ENCODE peak calls at places on chromosomes 13 and 19, in seven cellular contexts. H is left lung; T is left ventricle myocardium inferior; I is cardiac muscle cell; U is prostate gland; Y is CD4-positive, CD25-positive, alpha-beta regulatory T cell; S is HCT116. J is an unnamed sample. For H3K36me3, the result is how much of the 10 kb centered on the place peaks cover.

GRCh38 chr19:919157-920050 is 2.3 kb downstream of the KISS1R start:
- DNase-seq in I (no peak), T (no peak), S (no peak), H (no peak), U (no peak), Y (peak), J (no peak)

GRCh38 chr19:49916839-49917733 is 11.9 kb upstream of the ATF5 start:
- DNase-seq in I (no peak), H (no peak), T (no peak), Y (no peak), S (no peak), U (peak), J (no peak)

GRCh38 chr19:39408392-39409206 is 2.0 kb downstream of the ZFP36 start:
- DNase-seq in U (peak), H (no peak), T (no peak), Y (peak), I (peak), S (peak), J (no peak)

GRCh38 chr19:10812196-10812595 is 23.8 kb downstream of the TMED1 start:
- DNase-seq in S (no peak), U (no peak), I (no peak), H (no peak), T (no peak), Y (no peak), J (no peak)

GRCh38 chr19:1016647-1017114 is 4.2 kb downstream of the TMEM259 start:
- DNase-seq in U (no peak), I (no peak), T (peak), H (no peak), Y (no peak), S (no peak), J (no peak)

GRCh38 chr19:19274716-19275115 is 1.6 kb upstream of the TM6SF2 start:
- DNase-seq in S (no peak), U (no peak), Y (no peak), H (no peak), T (no peak), I (no peak), J (no peak)

GRCh38 chr13:99859178-99860177 is 112.1 kb downstream of the ZIC5 start:
- DNase-seq in T (no peak), U (no peak), H (no peak), Y (peak), S (no peak), I (no peak), J (no peak)

GRCh38 chr19:42286349-42287016 is 15.4 kb upstream of the PRR19 start:
- DNase-seq in H (no peak), S (no peak), T (peak), U (no peak), I (peak), Y (no peak), J (no peak)

GRCh38 chr13:29847501-29847983 is 2.9 kb downstream of the UBL3 start:
- DNase-seq in I (peak), U (peak), T (no peak), S (no peak), H (no peak), Y (peak), J (no peak)

GRCh38 chr19:13022859-13023636 is 27.8 kb downstream of the NFIX start:
- DNase-seq in H (peak), I (peak), T (peak), U (peak), S (no peak), Y (no peak), J (peak)

GRCh38 chr13:80465321-80465720 is 124.4 kb upstream of the SPRY2 start:
- DNase-seq in S (no peak), Y (no peak), T (no peak), H (no peak), U (no peak), I (no peak), J (no peak)

GRCh38 chr13:41675306-41675705 is 218.0 kb downstream of the RGCC start:
- DNase-seq in H (no peak), U (no peak), I (peak), T (no peak), Y (no peak), S (no peak), J (no peak)

GRCh38 chr19:15038304-15038703 is 11.0 kb upstream of the CASP14 start:
- DNase-seq in I (no peak), Y (no peak), T (no peak), H (no peak), S (no peak), U (peak), J (no peak)

GRCh38 chr19:23261496-23262020 is 11.4 kb upstream of the ZNF724 start:
- DNase-seq in U (no peak), S (no peak), T (no peak), Y (no peak), I (no peak), H (no peak), J (no peak)

GRCh38 chr13:32473650-32474049 is 45.7 kb upstream of the N4BP2L1 start:
- DNase-seq in T (no peak), U (no peak), H (no peak), Y (no peak), I (no peak), S (no peak), J (no peak)

GRCh38 chr19:17777840-17778620 is 16.9 kb upstream of the B3GNT3 start:
- DNase-seq in H (peak), U (no peak), S (peak), T (peak), I (peak), Y (peak), J (no peak)

GRCh38 chr13:113874177-113874576 is 10.3 kb upstream of the GAS6 start:
- DNase-seq in U (no peak), H (no peak), I (no peak), S (no peak), T (no peak), Y (no peak), J (no peak)

GRCh38 chr13:30829145-30829544 is 76.9 kb upstream of the MEDAG start:
- DNase-seq in T (no peak), S (peak), U (no peak), H (no peak), Y (no peak), I (peak), J (no peak)

GRCh38 chr13:51057931-51058330 is 53.1 kb downstream of the C13orf42 start:
- DNase-seq in T (no peak), H (no peak), U (no peak), I (no peak), S (no peak), Y (no peak), J (no peak)

GRCh38 chr13:45362939-45363338 is 22.0 kb upstream of the TPT1 start:
- DNase-seq in Y (peak), I (no peak), S (no peak), T (no peak), U (no peak), H (no peak), J (no peak)

GRCh38 chr13:37306778-37307544 is 201.5 kb upstream of the CSNK1A1L start:
- DNase-seq in I (peak), T (no peak), H (no peak), U (no peak), Y (no peak), S (no peak), J (peak)

GRCh38 chr13:99601535-99601934 is 100.3 kb downstream of the TM9SF2 start:
- DNase-seq in Y (peak), S (no peak), T (no peak), U (no peak), H (no peak), I (no peak), J (no peak)

GRCh38 chr19:29372461-29372860 is 153.3 kb upstream of the VSTM2B start:
- DNase-seq in U (peak), T (no peak), H (no peak), I (no peak), Y (no peak), S (no peak), J (no peak)

GRCh38 chr19:23699521-23699860 is 12.5 kb upstream of the ZNF675 start:
- DNase-seq in Y (no peak), S (no peak), H (no peak), U (no peak), I (no peak), T (no peak), J (no peak)

GRCh38 chr19:40668991-40669614 is 21.3 kb downstream of the NUMBL start:
- DNase-seq in T (no peak), I (no peak), Y (no peak), H (no peak), U (no peak), S (no peak), J (no peak)
- H3K36me3 ChIP-seq in T (half or more), I (under half), Y (under half), H (half or more), U (under half), S (half or more), J (half or more)

GRCh38 chr13:108342369-108343289 is 73.1 kb downstream of the TNFSF13B start:
- DNase-seq in H (no peak), T (no peak), U (no peak), I (peak), Y (peak), S (peak), J (no peak)
- H3K4me3 ChIP-seq in H (no peak), T (no peak), U (no peak), I (no peak), Y (peak), S (no peak), J (no peak)

DNA sequence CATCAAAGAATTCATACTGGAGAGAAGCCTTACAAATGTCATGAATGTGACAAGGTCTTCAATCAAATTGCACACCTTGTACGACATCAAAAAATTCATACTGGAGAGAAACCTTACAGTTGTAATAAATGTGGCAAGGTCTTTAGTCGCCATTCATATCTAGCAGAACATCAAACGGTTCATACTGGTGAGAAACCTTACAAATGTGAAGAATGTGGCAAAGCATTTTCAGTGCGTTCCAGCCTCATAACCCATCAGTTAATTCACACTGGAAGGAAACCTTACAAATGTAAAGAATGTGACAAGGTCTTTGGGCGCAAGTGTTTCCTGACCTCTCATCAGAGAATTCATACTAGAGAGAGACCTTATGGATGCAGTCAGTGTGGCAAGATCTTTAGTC is 13.2 kb upstream of the ZNF534 start:
- DNase-seq in Y (no peak), T (no peak), S (no peak), H (no peak), U (no peak), I (no peak), J (no peak)
- H3K36me3 ChIP-seq in Y (under half), T (half or more), S (under half), H (under half), U (under half), I (under half), J (under half)

DNA sequence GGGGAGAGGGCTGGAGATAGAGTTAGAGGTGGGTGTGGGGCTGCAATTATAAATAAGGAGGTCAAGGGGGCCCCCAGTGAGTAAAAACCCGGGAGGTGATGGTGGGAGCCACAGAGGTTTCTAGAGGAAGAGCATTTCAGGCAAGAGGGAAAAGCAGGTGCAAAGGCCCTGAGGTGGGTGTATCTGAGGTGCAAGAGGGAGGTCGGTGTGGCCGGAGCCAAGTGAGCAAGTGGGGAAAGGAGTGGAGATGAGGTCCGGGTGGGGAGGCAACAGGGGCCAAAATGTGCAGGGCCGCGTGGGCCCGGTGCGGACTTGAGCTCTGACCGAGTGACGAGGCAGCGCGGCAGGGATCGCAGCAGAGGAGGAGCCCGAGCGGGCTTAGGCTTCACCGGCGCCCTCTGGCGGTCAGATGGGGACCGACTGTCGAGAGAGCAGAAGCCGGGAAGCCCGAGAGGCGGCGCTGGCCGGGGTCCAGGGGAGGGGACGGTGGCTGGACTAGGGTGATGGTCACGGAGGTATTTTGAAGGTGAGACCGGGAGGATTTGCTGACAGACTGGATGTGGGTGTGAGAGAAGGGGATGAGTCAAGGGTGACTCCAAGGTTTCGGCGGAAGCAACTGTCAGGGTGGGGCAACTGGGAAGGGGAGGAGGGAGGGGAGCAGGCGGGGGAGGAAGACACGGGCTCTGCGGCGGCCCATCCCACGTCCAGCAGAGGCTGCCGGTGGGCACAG is 17.7 kb upstream of the SPACA4 start:
- DNase-seq in I (peak), H (peak), T (peak), Y (peak), S (peak), U (peak), J (no peak)
- H3K4me3 ChIP-seq in I (peak), H (peak), T (peak), Y (peak), S (peak), U (no peak), J (peak)

GRCh38 chr19:40803857-40804782 is 5.1 kb downstream of the EGLN2 start:
- DNase-seq in U (peak), T (peak), H (peak), I (no peak), Y (peak), S (no peak), J (no peak)
- H3K36me3 ChIP-seq in U (under half), T (under half), H (half or more), I (under half), Y (under half), S (under half), J (under half)

GRCh38 chr19:47133021-47133471 is 2.4 kb downstream of the SAE1 start:
- DNase-seq in I (no peak), U (no peak), Y (no peak), H (no peak), T (no peak), S (no peak), J (no peak)

GRCh38 chr19:47134533-47134932 is 3.9 kb downstream of the SAE1 start:
- DNase-seq in H (no peak), Y (no peak), S (no peak), T (no peak), U (no peak), I (no peak), J (no peak)

GRCh38 chr19:47130589-47131168 is at the start of gene SAE1:
- DNase-seq in U (peak), I (peak), S (peak), H (peak), T (peak), Y (peak), J (peak)

GRCh38 chr19:47130120-47130588 is 481 bp upstream of the SAE1 start:
- DNase-seq in I (no peak), U (no peak), H (no peak), Y (no peak), S (no peak), T (no peak), J (no peak)

GRCh38 chr19:47132522-47132852 is 1.9 kb downstream of the SAE1 start:
- DNase-seq in Y (no peak), T (no peak), I (no peak), S (no peak), U (no peak), H (no peak), J (no peak)
- H3K4me3 ChIP-seq in Y (no peak), T (no peak), I (no peak), S (peak), U (no peak), H (no peak), J (no peak)

J was measured in BJ.